ENCODE peak calls at places on chromosomes 2 and 18, in seven cellular contexts. X, Q, I, J, L, Z and U are unnamed samples.

GRCh38 chr18:13672657-13673056 is 53.7 kb downstream of the FAM210A start:
- DNase-seq in X (no peak), Q (no peak), I (no peak), J (no peak), L (peak; percentile 32), Z (no peak), U (no peak)

GRCh38 chr2:30628341-30628740 is 178.9 kb downstream of the CAPN13 start:
- DNase-seq in X (no peak), Q (no peak), I (no peak), J (no peak), L (peak; percentile 24), Z (no peak), U (peak; percentile 32)

GRCh38 chr2:64062840-64063239 is 43.6 kb upstream of the VPS54 start:
- DNase-seq in X (peak; percentile 65), Q (no peak), I (no peak), J (no peak), L (peak; percentile 63), Z (no peak), U (peak; percentile 31)

GRCh38 chr2:212360068-212360460 is 178.5 kb downstream of the ERBB4 start:
- DNase-seq in X (no peak), Q (no peak), I (no peak), J (no peak), L (no peak), Z (no peak), U (no peak)

GRCh38 chr2:191166111-191166755 is 15.4 kb upstream of the STAT4 start:
- DNase-seq in X (peak; percentile 91), Q (no peak), I (no peak), J (no peak), L (peak; percentile 77), Z (no peak), U (peak; percentile 77)

GRCh38 chr2:160200921-160201320 is 849 bp upstream of the ITGB6 start:
- DNase-seq in X (no peak), Q (no peak), I (no peak), J (no peak), L (no peak), Z (no peak), U (no peak)

GRCh38 chr2:3605013-3605961 is 10.4 kb downstream of the COLEC11 start:
- DNase-seq in X (no peak), Q (no peak), I (peak; percentile 31), J (no peak), L (peak; percentile 55), Z (no peak), U (no peak)

GRCh38 chr2:221285156-221285555 is 286.9 kb downstream of the EPHA4 start:
- DNase-seq in X (no peak), Q (no peak), I (no peak), J (no peak), L (no peak), Z (no peak), U (no peak)

GRCh38 chr2:54708584-54709340 is 14.7 kb upstream of the EML6 start:
- DNase-seq in X (peak; percentile 28), Q (no peak), I (no peak), J (no peak), L (no peak), Z (no peak), U (peak; percentile 24)

GRCh38 chr2:52572469-52572894 is 1195.1 kb upstream of the CHAC2 start:
- DNase-seq in X (no peak), Q (no peak), I (no peak), J (no peak), L (no peak), Z (no peak), U (no peak)

GRCh38 chr2:145931836-145932352 is 1412.0 kb upstream of the ZEB2 start:
- DNase-seq in X (no peak), Q (no peak), I (no peak), J (no peak), L (no peak), Z (no peak), U (no peak)

GRCh38 chr2:214100488-214100887 is 310.4 kb upstream of the VWC2L start:
- DNase-seq in X (no peak), Q (no peak), I (no peak), J (no peak), L (no peak), Z (no peak), U (no peak)

GRCh38 chr2:149767516-149767974 is 180.0 kb upstream of the MMADHC start:
- DNase-seq in X (peak; percentile 67), Q (no peak), I (no peak), J (no peak), L (peak; percentile 40), Z (no peak), U (peak; percentile 77)

GRCh38 chr18:45993441-45993840 is 26.3 kb upstream of the EPG5 start:
- DNase-seq in X (peak; percentile 25), Q (peak; percentile 31), I (no peak), J (no peak), L (peak; percentile 71), Z (no peak), U (peak; percentile 94)

GRCh38 chr2:194343167-194343566 is 1313.9 kb upstream of the SLC39A10 start:
- DNase-seq in X (no peak), Q (no peak), I (no peak), J (no peak), L (no peak), Z (no peak), U (no peak)

GRCh38 chr2:98944786-98945185 is 8.8 kb upstream of the CRACDL start:
- DNase-seq in X (no peak), Q (no peak), I (no peak), J (no peak), L (peak; percentile 51), Z (no peak), U (peak; percentile 44)

GRCh38 chr18:3864669-3865298 is 414.8 kb downstream of the TGIF1 start:
- DNase-seq in X (no peak), Q (no peak), I (no peak), J (no peak), L (no peak), Z (no peak), U (no peak)

GRCh38 chr2:109164739-109165221 is 35.8 kb downstream of the SH3RF3 start:
- DNase-seq in X (peak; percentile 95), Q (no peak), I (no peak), J (no peak), L (peak; percentile 88), Z (peak; percentile 69), U (peak; percentile 72)

GRCh38 chr2:66849128-66849527 is 414.2 kb downstream of the MEIS1 start:
- DNase-seq in X (no peak), Q (no peak), I (no peak), J (no peak), L (no peak), Z (no peak), U (no peak)

GRCh38 chr18:34801769-34802168 is 91.7 kb downstream of the DTNA start:
- DNase-seq in X (no peak), Q (no peak), I (no peak), J (no peak), L (peak; percentile 51), Z (no peak), U (peak; percentile 63)

GRCh38 chr2:162044586-162044985 is 29.4 kb downstream of the DPP4 start:
- DNase-seq in X (no peak), Q (no peak), I (no peak), J (no peak), L (no peak), Z (no peak), U (no peak)